ENCODE peak calls at places on chromosomes 7 and 10, in eight cellular contexts. One of them, this sample, is unnamed.

GRCh38 chr7:74449809-74450397 is 3.8 kb upstream of the GTF2IRD1 start:
- DNase-seq in epithelial cell of proximal tubule: no peak
- DNase-seq in activated CD4-positive, alpha-beta T cell treated with anti-CD3 and anti-CD28 coated beads, Interleukin-2, amount 50 U/mL, for 4 hours: peak
- DNase-seq in progenitor cell of endocrine pancreas: peak
- DNase-seq in mammary epithelial cell: no peak
- DNase-seq in A549: peak
- DNase-seq in RWPE1: peak
- DNase-seq in lung microvascular endothelial cell: peak
- DNase-seq in this sample: peak

GRCh38 chr10:114492351-114493037 is 88.2 kb upstream of the AFAP1L2 start:
- DNase-seq in activated CD4-positive, alpha-beta T cell treated with anti-CD3 and anti-CD28 coated beads, Interleukin-2, amount 50 U/mL, for 4 hours: peak
- DNase-seq in mammary epithelial cell: no peak
- DNase-seq in RWPE1: peak
- DNase-seq in epithelial cell of proximal tubule: no peak
- DNase-seq in A549: no peak
- DNase-seq in progenitor cell of endocrine pancreas: no peak
- DNase-seq in lung microvascular endothelial cell: peak
- DNase-seq in this sample: no peak

GRCh38 chr10:113960617-113961260 is 82.9 kb upstream of the ADRB1 start:
- DNase-seq in mammary epithelial cell: peak
- DNase-seq in activated CD4-positive, alpha-beta T cell treated with anti-CD3 and anti-CD28 coated beads, Interleukin-2, amount 50 U/mL, for 4 hours: peak
- DNase-seq in RWPE1: no peak
- DNase-seq in lung microvascular endothelial cell: no peak
- DNase-seq in progenitor cell of endocrine pancreas: no peak
- DNase-seq in A549: no peak
- DNase-seq in epithelial cell of proximal tubule: no peak
- DNase-seq in this sample: no peak

GRCh38 chr10:132388901-132389630 is 7.9 kb upstream of the PWWP2B start:
- DNase-seq in A549: no peak
- DNase-seq in RWPE1: no peak
- DNase-seq in lung microvascular endothelial cell: no peak
- DNase-seq in activated CD4-positive, alpha-beta T cell treated with anti-CD3 and anti-CD28 coated beads, Interleukin-2, amount 50 U/mL, for 4 hours: no peak
- DNase-seq in progenitor cell of endocrine pancreas: no peak
- DNase-seq in mammary epithelial cell: no peak
- DNase-seq in epithelial cell of proximal tubule: no peak
- DNase-seq in this sample: no peak

GRCh38 chr7:16067695-16068094 is 353.6 kb downstream of the CRPPA start:
- DNase-seq in RWPE1: no peak
- DNase-seq in mammary epithelial cell: no peak
- DNase-seq in lung microvascular endothelial cell: no peak
- DNase-seq in epithelial cell of proximal tubule: no peak
- DNase-seq in progenitor cell of endocrine pancreas: no peak
- DNase-seq in activated CD4-positive, alpha-beta T cell treated with anti-CD3 and anti-CD28 coated beads, Interleukin-2, amount 50 U/mL, for 4 hours: no peak
- DNase-seq in A549: no peak
- DNase-seq in this sample: peak

GRCh38 chr10:79266543-79267312 is 80.5 kb upstream of the PPIF start:
- DNase-seq in mammary epithelial cell: peak
- DNase-seq in A549: no peak
- DNase-seq in activated CD4-positive, alpha-beta T cell treated with anti-CD3 and anti-CD28 coated beads, Interleukin-2, amount 50 U/mL, for 4 hours: no peak
- DNase-seq in lung microvascular endothelial cell: peak
- DNase-seq in epithelial cell of proximal tubule: no peak
- DNase-seq in RWPE1: peak
- DNase-seq in progenitor cell of endocrine pancreas: no peak
- DNase-seq in this sample: no peak

GRCh38 chr7:116011584-116011983 is 19.0 kb downstream of the TFEC start:
- DNase-seq in A549: no peak
- DNase-seq in progenitor cell of endocrine pancreas: no peak
- DNase-seq in activated CD4-positive, alpha-beta T cell treated with anti-CD3 and anti-CD28 coated beads, Interleukin-2, amount 50 U/mL, for 4 hours: no peak
- DNase-seq in mammary epithelial cell: no peak
- DNase-seq in lung microvascular endothelial cell: no peak
- DNase-seq in RWPE1: no peak
- DNase-seq in epithelial cell of proximal tubule: no peak
- DNase-seq in this sample: no peak

GRCh38 chr10:117896517-117896916 is 150.2 kb downstream of the RAB11FIP2 start:
- DNase-seq in lung microvascular endothelial cell: no peak
- DNase-seq in epithelial cell of proximal tubule: no peak
- DNase-seq in progenitor cell of endocrine pancreas: no peak
- DNase-seq in A549: no peak
- DNase-seq in RWPE1: no peak
- DNase-seq in activated CD4-positive, alpha-beta T cell treated with anti-CD3 and anti-CD28 coated beads, Interleukin-2, amount 50 U/mL, for 4 hours: no peak
- DNase-seq in mammary epithelial cell: no peak
- DNase-seq in this sample: no peak

GRCh38 chr10:46245381-46245900 is 41.4 kb upstream of the ANTXRL start:
- DNase-seq in activated CD4-positive, alpha-beta T cell treated with anti-CD3 and anti-CD28 coated beads, Interleukin-2, amount 50 U/mL, for 4 hours: no peak
- DNase-seq in lung microvascular endothelial cell: peak
- DNase-seq in epithelial cell of proximal tubule: no peak
- DNase-seq in progenitor cell of endocrine pancreas: no peak
- DNase-seq in RWPE1: no peak
- DNase-seq in A549: no peak
- DNase-seq in mammary epithelial cell: no peak
- DNase-seq in this sample: no peak

GRCh38 chr7:130207642-130208041 is at the start of gene SSMEM1:
- DNase-seq in activated CD4-positive, alpha-beta T cell treated with anti-CD3 and anti-CD28 coated beads, Interleukin-2, amount 50 U/mL, for 4 hours: no peak
- DNase-seq in progenitor cell of endocrine pancreas: no peak
- DNase-seq in epithelial cell of proximal tubule: no peak
- DNase-seq in mammary epithelial cell: peak
- DNase-seq in RWPE1: peak
- DNase-seq in A549: no peak
- DNase-seq in lung microvascular endothelial cell: no peak
- DNase-seq in this sample: no peak

GRCh38 chr10:22554481-22555182 is 159.7 kb downstream of the PIP4K2A start:
- DNase-seq in RWPE1: no peak
- DNase-seq in mammary epithelial cell: no peak
- DNase-seq in epithelial cell of proximal tubule: no peak
- DNase-seq in lung microvascular endothelial cell: no peak
- DNase-seq in activated CD4-positive, alpha-beta T cell treated with anti-CD3 and anti-CD28 coated beads, Interleukin-2, amount 50 U/mL, for 4 hours: no peak
- DNase-seq in progenitor cell of endocrine pancreas: peak
- DNase-seq in A549: no peak
- DNase-seq in this sample: peak

GRCh38 chr7:159107052-159107892 is 37.4 kb downstream of the VIPR2 start:
- DNase-seq in lung microvascular endothelial cell: no peak
- DNase-seq in progenitor cell of endocrine pancreas: no peak
- DNase-seq in epithelial cell of proximal tubule: no peak
- DNase-seq in RWPE1: no peak
- DNase-seq in A549: no peak
- DNase-seq in mammary epithelial cell: no peak
- DNase-seq in activated CD4-positive, alpha-beta T cell treated with anti-CD3 and anti-CD28 coated beads, Interleukin-2, amount 50 U/mL, for 4 hours: no peak
- DNase-seq in this sample: peak

GRCh38 chr7:110841840-110842579 is 248.9 kb upstream of the LRRN3 start:
- DNase-seq in RWPE1: no peak
- DNase-seq in mammary epithelial cell: no peak
- DNase-seq in progenitor cell of endocrine pancreas: no peak
- DNase-seq in A549: no peak
- DNase-seq in lung microvascular endothelial cell: no peak
- DNase-seq in epithelial cell of proximal tubule: no peak
- DNase-seq in activated CD4-positive, alpha-beta T cell treated with anti-CD3 and anti-CD28 coated beads, Interleukin-2, amount 50 U/mL, for 4 hours: no peak
- DNase-seq in this sample: no peak

GRCh38 chr7:93728292-93728691 is 153.8 kb upstream of the CALCR start:
- DNase-seq in mammary epithelial cell: peak
- DNase-seq in RWPE1: no peak
- DNase-seq in activated CD4-positive, alpha-beta T cell treated with anti-CD3 and anti-CD28 coated beads, Interleukin-2, amount 50 U/mL, for 4 hours: no peak
- DNase-seq in epithelial cell of proximal tubule: peak
- DNase-seq in progenitor cell of endocrine pancreas: no peak
- DNase-seq in lung microvascular endothelial cell: peak
- DNase-seq in A549: no peak
- DNase-seq in this sample: no peak

GRCh38 chr7:45102785-45103712 is 8.4 kb downstream of the TBRG4 start:
- DNase-seq in A549: no peak
- DNase-seq in RWPE1: no peak
- DNase-seq in mammary epithelial cell: no peak
- DNase-seq in activated CD4-positive, alpha-beta T cell treated with anti-CD3 and anti-CD28 coated beads, Interleukin-2, amount 50 U/mL, for 4 hours: no peak
- DNase-seq in progenitor cell of endocrine pancreas: no peak
- DNase-seq in epithelial cell of proximal tubule: no peak
- DNase-seq in lung microvascular endothelial cell: no peak
- DNase-seq in this sample: no peak

GRCh38 chr10:77501152-77501845 is 136.3 kb downstream of the KCNMA1 start:
- DNase-seq in epithelial cell of proximal tubule: no peak
- DNase-seq in A549: peak
- DNase-seq in RWPE1: peak
- DNase-seq in progenitor cell of endocrine pancreas: no peak
- DNase-seq in mammary epithelial cell: peak
- DNase-seq in lung microvascular endothelial cell: no peak
- DNase-seq in activated CD4-positive, alpha-beta T cell treated with anti-CD3 and anti-CD28 coated beads, Interleukin-2, amount 50 U/mL, for 4 hours: no peak
- DNase-seq in this sample: no peak

GRCh38 chr7:130210181-130210935 is 2.7 kb downstream of the SSMEM1 start:
- DNase-seq in mammary epithelial cell: peak
- DNase-seq in RWPE1: peak
- DNase-seq in epithelial cell of proximal tubule: no peak
- DNase-seq in lung microvascular endothelial cell: no peak
- DNase-seq in progenitor cell of endocrine pancreas: no peak
- DNase-seq in activated CD4-positive, alpha-beta T cell treated with anti-CD3 and anti-CD28 coated beads, Interleukin-2, amount 50 U/mL, for 4 hours: no peak
- DNase-seq in A549: no peak
- DNase-seq in this sample: no peak

GRCh38 chr7:140694592-140694991 is 1.9 kb upstream of the NDUFB2 start:
- DNase-seq in epithelial cell of proximal tubule: no peak
- DNase-seq in lung microvascular endothelial cell: no peak
- DNase-seq in A549: no peak
- DNase-seq in RWPE1: no peak
- DNase-seq in mammary epithelial cell: no peak
- DNase-seq in progenitor cell of endocrine pancreas: no peak
- DNase-seq in activated CD4-positive, alpha-beta T cell treated with anti-CD3 and anti-CD28 coated beads, Interleukin-2, amount 50 U/mL, for 4 hours: no peak
- DNase-seq in this sample: no peak

GRCh38 chr7:46542076-46542475 is 621.0 kb upstream of the IGFBP3 start:
- DNase-seq in RWPE1: no peak
- DNase-seq in progenitor cell of endocrine pancreas: no peak
- DNase-seq in epithelial cell of proximal tubule: no peak
- DNase-seq in lung microvascular endothelial cell: no peak
- DNase-seq in activated CD4-positive, alpha-beta T cell treated with anti-CD3 and anti-CD28 coated beads, Interleukin-2, amount 50 U/mL, for 4 hours: no peak
- DNase-seq in mammary epithelial cell: no peak
- DNase-seq in A549: no peak
- DNase-seq in this sample: no peak

GRCh38 chr10:104101902-104102301 is 16.2 kb upstream of the COL17A1 start:
- DNase-seq in progenitor cell of endocrine pancreas: no peak
- DNase-seq in epithelial cell of proximal tubule: no peak
- DNase-seq in activated CD4-positive, alpha-beta T cell treated with anti-CD3 and anti-CD28 coated beads, Interleukin-2, amount 50 U/mL, for 4 hours: no peak
- DNase-seq in mammary epithelial cell: no peak
- DNase-seq in lung microvascular endothelial cell: no peak
- DNase-seq in A549: no peak
- DNase-seq in RWPE1: no peak
- DNase-seq in this sample: no peak

GRCh38 chr10:88913157-88913556 is 33.1 kb downstream of the STAMBPL1 start:
- DNase-seq in A549: no peak
- DNase-seq in progenitor cell of endocrine pancreas: no peak
- DNase-seq in mammary epithelial cell: no peak
- DNase-seq in activated CD4-positive, alpha-beta T cell treated with anti-CD3 and anti-CD28 coated beads, Interleukin-2, amount 50 U/mL, for 4 hours: no peak
- DNase-seq in epithelial cell of proximal tubule: no peak
- DNase-seq in lung microvascular endothelial cell: no peak
- DNase-seq in RWPE1: no peak
- DNase-seq in this sample: peak

GRCh38 chr10:21510218-21511070 is 15.0 kb downstream of the SKIDA1 start:
- DNase-seq in A549: no peak
- DNase-seq in lung microvascular endothelial cell: peak
- DNase-seq in activated CD4-positive, alpha-beta T cell treated with anti-CD3 and anti-CD28 coated beads, Interleukin-2, amount 50 U/mL, for 4 hours: no peak
- DNase-seq in epithelial cell of proximal tubule: no peak
- DNase-seq in RWPE1: no peak
- DNase-seq in progenitor cell of endocrine pancreas: no peak
- DNase-seq in mammary epithelial cell: no peak
- DNase-seq in this sample: no peak